ENCODE peak calls at places on chromosomes 2 and 18, in nine cellular contexts. D is cardiac fibroblast; S is mammary epithelial cell; I is foreskin fibroblast; E is GM12865; A is GDM1; N is NCI-H510A; K is activated CD8-positive, alpha-beta memory T cell treated with anti-CD3 and anti-CD28 coated beads for 24 hours; M is T-helper 9 cell. R is an unnamed sample.

GRCh38 chr2:130899306-130899705 is 62.6 kb downstream of the ARHGEF4 start:
- DNase-seq in D (no peak), M (no peak), N (no peak), A (no peak), I (no peak), E (no peak), S (no peak), K (no peak), R (no peak)

GRCh38 chr2:8438476-8438875 is 243.4 kb upstream of the ID2 start:
- DNase-seq in M (no peak), I (no peak), D (no peak), A (peak; percentile 31), S (no peak), E (no peak), N (no peak), K (peak; percentile 61), R (no peak)

GRCh38 chr2:155026646-155027045 is 328.2 kb downstream of the KCNJ3 start:
- DNase-seq in K (no peak), N (no peak), A (no peak), D (no peak), E (no peak), M (no peak), S (no peak), I (no peak), R (no peak)

GRCh38 chr2:226474131-226474530 is 325.5 kb downstream of the IRS1 start:
- DNase-seq in D (no peak), K (no peak), E (no peak), A (no peak), I (peak; percentile 11), M (no peak), S (no peak), N (no peak), R (no peak)

GRCh38 chr18:56576826-56577573 is 61.4 kb downstream of the TXNL1 start:
- DNase-seq in D (no peak), M (no peak), A (no peak), N (no peak), I (no peak), K (no peak), S (no peak), E (no peak), R (peak; percentile 68)

GRCh38 chr2:127771756-127772155 is 39.2 kb downstream of the WDR33 start:
- DNase-seq in M (no peak), E (no peak), D (peak; percentile 86), S (peak; percentile 72), K (no peak), A (no peak), I (peak; percentile 42), N (no peak), R (no peak)

GRCh38 chr2:69683170-69683971 is 39.8 kb upstream of the AAK1 start:
- DNase-seq in I (peak; percentile 84), E (no peak), M (no peak), K (no peak), N (no peak), A (peak; percentile 31), S (peak; percentile 52), D (peak; percentile 87), R (no peak)

GRCh38 chr2:175600024-175600831 is 401.8 kb downstream of the LNPK start:
- DNase-seq in K (no peak), N (no peak), D (peak; percentile 28), S (peak; percentile 4), I (peak; percentile 95), A (no peak), E (no peak), M (no peak), R (no peak)

GRCh38 chr2:128405981-128406601 is 87.4 kb upstream of the HS6ST1 start:
- DNase-seq in S (no peak), D (no peak), A (no peak), E (no peak), N (no peak), K (peak; percentile 26), M (no peak), I (no peak), R (peak; percentile 55)

GRCh38 chr2:218028562-218029348 is 26.0 kb upstream of the TNS1 start:
- DNase-seq in M (no peak), A (no peak), K (peak; percentile 42), D (no peak), E (no peak), S (no peak), N (no peak), I (no peak), R (no peak)

GRCh38 chr2:55936351-55936750 is 12.8 kb upstream of the EFEMP1 start:
- DNase-seq in A (no peak), N (no peak), E (no peak), D (no peak), S (no peak), M (no peak), K (no peak), I (peak; percentile 15), R (no peak)

GRCh38 chr2:172864182-172864581 is 128.5 kb downstream of the RAPGEF4 start:
- DNase-seq in S (no peak), K (no peak), D (peak; percentile 70), M (no peak), E (peak; percentile 68), I (peak; percentile 58), A (peak; percentile 37), N (peak; percentile 7), R (peak; percentile 90)

GRCh38 chr2:96391153-96391827 is 55.7 kb downstream of the NCAPH start:
- DNase-seq in S (no peak), E (no peak), N (no peak), M (no peak), A (no peak), K (no peak), D (no peak), I (no peak), R (no peak)

GRCh38 chr18:77084757-77085035 is 47.9 kb downstream of the MBP start:
- DNase-seq in D (no peak), I (no peak), M (no peak), A (no peak), K (no peak), E (no peak), N (no peak), S (no peak), R (no peak)

GRCh38 chr2:160338891-160339290 is 138.8 kb upstream of the ITGB6 start:
- DNase-seq in I (peak; percentile 63), M (no peak), S (no peak), A (no peak), E (no peak), N (no peak), D (peak; percentile 45), K (no peak), R (peak; percentile 58)

GRCh38 chr2:75540994-75541393 is 19.7 kb downstream of the EVA1A start:
- DNase-seq in E (no peak), N (no peak), D (no peak), M (no peak), A (no peak), S (no peak), K (no peak), I (peak; percentile 52), R (no peak)

GRCh38 chr18:34695300-34695699 is 14.8 kb upstream of the DTNA start:
- DNase-seq in E (peak; percentile 12), N (peak; percentile 82), M (no peak), K (no peak), A (no peak), S (peak; percentile 30), I (no peak), D (no peak), R (no peak)

GRCh38 chr2:238406222-238406997 is 20.3 kb upstream of the ASB1 start:
- DNase-seq in N (no peak), A (no peak), I (no peak), S (no peak), M (no peak), E (no peak), D (no peak), K (no peak), R (no peak)

GRCh38 chr2:54306561-54306960 is 50.5 kb upstream of the TSPYL6 start:
- DNase-seq in I (peak; percentile 23), M (no peak), A (no peak), E (no peak), D (peak; percentile 70), S (peak; percentile 76), N (no peak), K (no peak), R (no peak)

GRCh38 chr2:45950606-45951005 is 299.1 kb downstream of the PRKCE start:
- DNase-seq in K (peak; percentile 30), D (no peak), E (no peak), N (no peak), I (no peak), S (no peak), A (no peak), M (no peak), R (no peak)

GRCh38 chr18:25831226-25831828 is 259.1 kb downstream of the SS18 start:
- DNase-seq in M (no peak), K (no peak), A (no peak), E (no peak), S (no peak), D (peak; percentile 22), I (no peak), N (no peak), R (no peak)

GRCh38 chr2:24926602-24927252 is 6.7 kb upstream of the ADCY3 start:
- DNase-seq in K (peak; percentile 74), D (peak; percentile 45), I (peak; percentile 75), E (peak; percentile 33), A (no peak), N (no peak), S (no peak), M (no peak), R (peak; percentile 75)

GRCh38 chr2:233098615-233099014 is 38.5 kb downstream of the INPP5D start:
- DNase-seq in S (no peak), I (no peak), E (no peak), M (no peak), N (no peak), D (peak; percentile 17), K (no peak), A (no peak), R (peak; percentile 80)

GRCh38 chr2:101111917-101112771 is 39.0 kb downstream of the TBC1D8 start:
- DNase-seq in S (no peak), M (no peak), I (peak; percentile 97), D (peak; percentile 65), A (no peak), N (no peak), E (no peak), K (no peak), R (no peak)

GRCh38 chr2:53129851-53130250 is 637.8 kb upstream of the CHAC2 start:
- DNase-seq in I (peak; percentile 90), N (no peak), K (no peak), M (no peak), D (peak; percentile 87), S (peak; percentile 83), E (no peak), A (no peak), R (no peak)

GRCh38 chr2:43212216-43212828 is 14.1 kb downstream of the ZFP36L2 start:
- DNase-seq in K (no peak), A (no peak), S (no peak), N (no peak), I (no peak), D (no peak), M (no peak), E (no peak), R (no peak)

GRCh38 chr2:204260162-204260877 is 285.0 kb upstream of the PARD3B start:
- DNase-seq in I (peak; percentile 81), E (peak; percentile 46), M (peak; percentile 16), A (no peak), K (peak; percentile 63), D (peak; percentile 84), N (peak; percentile 29), S (peak; percentile 19), R (peak; percentile 91)

GRCh38 chr2:26758790-26759321 is 5.2 kb upstream of the SLC35F6 start:
- DNase-seq in A (no peak), D (peak; percentile 43), E (no peak), M (no peak), I (peak; percentile 41), K (no peak), N (no peak), S (no peak), R (no peak)

GRCh38 chr2:39094717-39095363 is 26.0 kb downstream of the SOS1 start:
- DNase-seq in K (no peak), E (peak; percentile 88), I (peak; percentile 76), A (no peak), M (no peak), D (peak; percentile 51), N (no peak), S (peak; percentile 66), R (no peak)

GRCh38 chr2:69827796-69828540 is 1.5 kb upstream of the GMCL1 start:
- DNase-seq in D (peak; percentile 71), I (no peak), A (no peak), S (no peak), N (no peak), M (no peak), K (no peak), E (no peak), R (no peak)

GRCh38 chr2:65294136-65294535 is 66.5 kb downstream of the ACTR2 start:
- DNase-seq in M (no peak), K (no peak), I (no peak), A (no peak), S (no peak), D (no peak), E (no peak), N (no peak), R (peak; percentile 61)